ENCODE peak calls at places on chromosomes 7 and 10, in five cellular contexts. One of them, this sample, is unnamed.

GRCh38 chr7:155860840-155861479 is 48.7 kb upstream of the SHH start:
- DNase-seq in H9: no peak
- DNase-seq in stomach: peak; percentile 65
- DNase-seq in MG63: peak; percentile 81
- DNase-seq in neural crest cell: no peak
- DNase-seq in this sample: no peak

GRCh38 chr7:118298771-118299170 is 74.3 kb downstream of the ANKRD7 start:
- DNase-seq in neural crest cell: no peak
- DNase-seq in H9: no peak
- DNase-seq in stomach: no peak
- DNase-seq in MG63: no peak
- DNase-seq in this sample: no peak

GRCh38 chr10:36114913-36115312 is 472.8 kb upstream of the FZD8 start:
- DNase-seq in stomach: no peak
- DNase-seq in H9: no peak
- DNase-seq in MG63: no peak
- DNase-seq in neural crest cell: no peak
- DNase-seq in this sample: no peak

GRCh38 chr10:34305189-34305588 is 509.9 kb downstream of the PARD3 start:
- DNase-seq in stomach: no peak
- DNase-seq in MG63: no peak
- DNase-seq in neural crest cell: no peak
- DNase-seq in H9: peak; percentile 88
- DNase-seq in this sample: no peak

GRCh38 chr7:3232228-3232627 is 68.8 kb upstream of the SDK1 start:
- DNase-seq in neural crest cell: no peak
- DNase-seq in MG63: no peak
- DNase-seq in H9: no peak
- DNase-seq in stomach: no peak
- DNase-seq in this sample: no peak

GRCh38 chr10:125344573-125345121 is 184.3 kb upstream of the CTBP2 start:
- DNase-seq in stomach: peak; percentile 50
- DNase-seq in H9: no peak
- DNase-seq in neural crest cell: no peak
- DNase-seq in MG63: no peak
- DNase-seq in this sample: no peak

GRCh38 chr7:143285806-143286521 is 1.2 kb downstream of the TMEM139 start:
- DNase-seq in MG63: no peak
- DNase-seq in H9: no peak
- DNase-seq in neural crest cell: no peak
- DNase-seq in stomach: no peak
- DNase-seq in this sample: no peak

GRCh38 chr10:91313761-91314520 is 93.5 kb downstream of the PCGF5 start:
- DNase-seq in stomach: no peak
- DNase-seq in H9: no peak
- DNase-seq in MG63: peak; percentile 54
- DNase-seq in neural crest cell: no peak
- DNase-seq in this sample: no peak

GRCh38 chr10:58755688-58756087 is 243.0 kb downstream of the BICC1 start:
- DNase-seq in stomach: no peak
- DNase-seq in H9: no peak
- DNase-seq in neural crest cell: no peak
- DNase-seq in MG63: peak; percentile 26
- DNase-seq in this sample: peak; percentile 18

GRCh38 chr7:141466151-141466904 is 84.9 kb upstream of the AGK start:
- DNase-seq in stomach: no peak
- DNase-seq in MG63: peak; percentile 9
- DNase-seq in H9: no peak
- DNase-seq in neural crest cell: no peak
- DNase-seq in this sample: no peak

GRCh38 chr10:59536151-59536550 is 173.5 kb downstream of the SLC16A9 start:
- DNase-seq in neural crest cell: no peak
- DNase-seq in H9: no peak
- DNase-seq in stomach: no peak
- DNase-seq in MG63: peak; percentile 41
- DNase-seq in this sample: peak; percentile 12

GRCh38 chr7:26170663-26171062 is 18.7 kb downstream of the NFE2L3 start:
- DNase-seq in stomach: no peak
- DNase-seq in H9: no peak
- DNase-seq in neural crest cell: no peak
- DNase-seq in MG63: no peak
- DNase-seq in this sample: no peak

GRCh38 chr7:157703131-157703530 is 366.3 kb downstream of the DNAJB6 start:
- DNase-seq in neural crest cell: no peak
- DNase-seq in H9: peak; percentile 26
- DNase-seq in MG63: no peak
- DNase-seq in stomach: no peak
- DNase-seq in this sample: no peak

This sample was measured in epithelial cell of prostate.